ENCODE peak calls at places on chromosome 2, in four cellular contexts. U is dorsolateral prefrontal cortex; W is astrocyte of the spinal cord; L is activated CD4-positive, alpha-beta T cell treated with anti-CD3 and anti-CD28 coated beads for 36 hours. J is an unnamed sample.
A peak's percentile ranks its signal among the peaks of the same experiment; 100 is the strongest.

GRCh38 chr2:101396352-101396717 is 9.0 kb upstream of the CREG2 start:
- DNase-seq in W (peak; percentile 88), L (no peak), U (no peak), J (no peak)

GRCh38 chr2:176001281-176001902 is 675 bp downstream of the LNPK start:
- DNase-seq in L (peak; percentile 79), W (peak; percentile 58), U (peak; percentile 41), J (peak; percentile 36)

GRCh38 chr2:235347691-235348090 is 146.2 kb upstream of the AGAP1 start:
- DNase-seq in L (peak; percentile 9), U (no peak), W (peak; percentile 92), J (no peak)

GRCh38 chr2:59301466-59302402 is 1060.6 kb upstream of the FANCL start:
- DNase-seq in U (peak; percentile 30), L (peak; percentile 7), W (peak; percentile 65), J (peak; percentile 16)

GRCh38 chr2:133516405-133517028 is 51.7 kb downstream of the NCKAP5 start:
- DNase-seq in W (no peak), U (no peak), L (no peak), J (no peak)

GRCh38 chr2:85390941-85391669 is 19.1 kb downstream of the CAPG start:
- DNase-seq in W (peak; percentile 48), L (peak; percentile 88), U (peak; percentile 60), J (no peak)

GRCh38 chr2:44939074-44940052 is 2.1 kb upstream of the SIX3 start:
- DNase-seq in W (no peak), U (no peak), L (no peak), J (no peak)

GRCh38 chr2:160720098-160720497 is 226.5 kb upstream of the RBMS1 start:
- DNase-seq in L (no peak), W (no peak), U (no peak), J (no peak)

GRCh38 chr2:158009425-158009824 is 92.3 kb upstream of the UPP2 start:
- DNase-seq in L (no peak), U (no peak), W (peak; percentile 22), J (no peak)

GRCh38 chr2:144111443-144111842 is 408.5 kb downstream of the ZEB2 start:
- DNase-seq in L (no peak), W (peak; percentile 87), U (no peak), J (no peak)

GRCh38 chr2:201909961-201910361 is 103.6 kb downstream of the CDK15 start:
- DNase-seq in L (peak; percentile 14), W (peak; percentile 67), U (no peak), J (no peak)

GRCh38 chr2:29834624-29835023 is 86.8 kb downstream of the ALK start:
- DNase-seq in W (peak; percentile 27), L (no peak), U (no peak), J (no peak)

GRCh38 chr2:10135296-10136089 is 13.0 kb downstream of the RRM2 start:
- DNase-seq in L (no peak), U (no peak), W (peak; percentile 41), J (no peak)

GRCh38 chr2:142718731-142719130 is 158.7 kb upstream of the KYNU start:
- DNase-seq in L (no peak), U (no peak), W (no peak), J (no peak)

GRCh38 chr2:56357655-56358295 is 174.0 kb downstream of the CCDC85A start:
- DNase-seq in W (peak; percentile 6), U (no peak), L (no peak), J (no peak)

GRCh38 chr2:74954500-74954874 is 4.0 kb upstream of the POLE4 start:
- DNase-seq in W (no peak), L (no peak), U (no peak), J (no peak)

GRCh38 chr2:124112966-124113365 is 87.9 kb downstream of the CNTNAP5 start:
- DNase-seq in U (no peak), L (no peak), W (peak; percentile 3), J (no peak)

GRCh38 chr2:191049728-191050639 is 36.0 kb upstream of the STAT1 start:
- DNase-seq in W (peak; percentile 53), L (no peak), U (no peak), J (no peak)

GRCh38 chr2:95015261-95015918 is 10.1 kb upstream of the MAL start:
- DNase-seq in L (peak; percentile 54), U (no peak), W (no peak), J (no peak)

GRCh38 chr2:108271691-108272253 is 16.9 kb upstream of the SULT1C2 start:
- DNase-seq in W (peak; percentile 80), U (no peak), L (no peak), J (no peak)

GRCh38 chr2:219495531-219496122 is 3.1 kb upstream of the GMPPA start:
- DNase-seq in W (peak; percentile 62), L (peak; percentile 79), U (peak; percentile 64), J (no peak)

GRCh38 chr2:135636982-135637381 is 104.7 kb upstream of the UBXN4 start:
- DNase-seq in L (no peak), W (no peak), U (no peak), J (no peak)

GRCh38 chr2:213188971-213189899 is 37.8 kb upstream of the IKZF2 start:
- DNase-seq in U (no peak), L (no peak), W (peak; percentile 48), J (no peak)